ENCODE peak calls at places on chromosomes 16 and 17, in four cellular contexts. C is T-helper 9 cell, K is NCI-H1930, L is H54. T is an unnamed sample.

GRCh38 chr16:86122681-86123342 is 223.8 kb downstream of the IRF8 start:
- DNase-seq in C (no peak), K (no peak), L (no peak), T (no peak)

GRCh38 chr17:47611372-47612350 is 38.1 kb upstream of the KPNB1 start:
- DNase-seq in C (no peak), K (peak; percentile 17), L (no peak), T (no peak)

GRCh38 chr16:57533618-57534336 is 2.6 kb downstream of the CCDC102A start:
- DNase-seq in C (peak; percentile 37), K (no peak), L (no peak), T (no peak)

GRCh38 chr16:23058576-23058975 is 90.7 kb downstream of the USP31 start:
- DNase-seq in C (no peak), K (no peak), L (no peak), T (no peak)

GRCh38 chr17:44826123-44826790 is 3.8 kb downstream of the GJC1 start:
- DNase-seq in C (no peak), K (no peak), L (no peak), T (no peak)

GRCh38 chr16:87451563-87452210 is 41.1 kb downstream of the ZCCHC14 start:
- DNase-seq in C (no peak), K (no peak), L (no peak), T (no peak)

GRCh38 chr17:79395046-79395445 is 215.8 kb downstream of the RBFOX3 start:
- DNase-seq in C (no peak), K (no peak), L (no peak), T (no peak)

GRCh38 chr17:82879241-82879640 is 39.4 kb upstream of the ZNF750 start:
- DNase-seq in C (no peak), K (no peak), L (no peak), T (no peak)

GRCh38 chr17:15233022-15233805 is 31.9 kb downstream of the PMP22 start:
- DNase-seq in C (no peak), K (no peak), L (peak; percentile 40), T (no peak)

GRCh38 chr16:53156516-53156915 is 101.7 kb downstream of the CHD9 start:
- DNase-seq in C (no peak), K (no peak), L (no peak), T (no peak)

GRCh38 chr16:12308060-12308459 is 331.5 kb downstream of the SNX29 start:
- DNase-seq in C (no peak), K (no peak), L (no peak), T (no peak)

GRCh38 chr16:56911771-56912541 is 20.0 kb upstream of the HERPUD1 start:
- DNase-seq in C (no peak), K (no peak), L (peak; percentile 12), T (no peak)

T was measured in brain pericyte.